ENCODE peak calls at places on chromosomes 7 and 10, in six cellular contexts. One of them, this sample, is unnamed. For H3K4me1, the result is how much of the 10 kb centered on the place peaks cover.

GRCh38 chr10:73262105-73262730 is 9.8 kb upstream of the MRPS16 start:
- DNase-seq in heart left ventricle: no peak
- DNase-seq in tibial artery: no peak
- DNase-seq in pancreas: no peak
- DNase-seq in A549: peak
- DNase-seq in uterus: no peak
- DNase-seq in this sample: no peak

GRCh38 chr7:91239171-91239604 is 25.0 kb upstream of the FZD1 start:
- DNase-seq in heart left ventricle: no peak
- DNase-seq in tibial artery: no peak
- DNase-seq in pancreas: no peak
- DNase-seq in A549: no peak
- DNase-seq in uterus: no peak
- DNase-seq in this sample: peak

GRCh38 chr7:3879337-3880054 is 578.4 kb downstream of the SDK1 start:
- DNase-seq in heart left ventricle: no peak
- DNase-seq in tibial artery: no peak
- DNase-seq in pancreas: no peak
- DNase-seq in A549: no peak
- DNase-seq in uterus: no peak
- DNase-seq in this sample: no peak

GRCh38 chr7:103073989-103074518 is 542 bp downstream of the FBXL13 start:
- DNase-seq in heart left ventricle: no peak
- DNase-seq in tibial artery: peak
- DNase-seq in pancreas: peak
- DNase-seq in A549: peak
- DNase-seq in uterus: peak
- DNase-seq in this sample: no peak

GRCh38 chr10:76905251-76905650 is 732.4 kb downstream of the KCNMA1 start:
- DNase-seq in heart left ventricle: no peak
- DNase-seq in tibial artery: no peak
- DNase-seq in pancreas: no peak
- DNase-seq in A549: no peak
- DNase-seq in uterus: no peak
- DNase-seq in this sample: no peak

GRCh38 chr10:128723631-128724205 is 597.5 kb upstream of the MKI67 start:
- DNase-seq in heart left ventricle: no peak
- DNase-seq in tibial artery: no peak
- DNase-seq in pancreas: no peak
- DNase-seq in A549: no peak
- DNase-seq in uterus: no peak
- DNase-seq in this sample: no peak

GRCh38 chr7:40057292-40057691 is 77.1 kb downstream of the MPLKIP start:
- DNase-seq in heart left ventricle: no peak
- DNase-seq in tibial artery: no peak
- DNase-seq in pancreas: no peak
- DNase-seq in A549: no peak
- DNase-seq in uterus: no peak
- DNase-seq in this sample: peak

GRCh38 chr10:74206727-74207126 is 55.7 kb downstream of the ADK start:
- DNase-seq in heart left ventricle: no peak
- DNase-seq in tibial artery: no peak
- DNase-seq in pancreas: peak
- DNase-seq in A549: no peak
- DNase-seq in uterus: no peak
- DNase-seq in this sample: no peak

GRCh38 chr7:131212114-131212513 is 115.6 kb upstream of the MKLN1 start:
- DNase-seq in heart left ventricle: no peak
- DNase-seq in tibial artery: no peak
- DNase-seq in pancreas: no peak
- DNase-seq in A549: no peak
- DNase-seq in uterus: no peak
- DNase-seq in this sample: no peak

GRCh38 chr10:71621783-71622526 is 97.6 kb downstream of the C10orf105 start:
- DNase-seq in heart left ventricle: no peak
- DNase-seq in tibial artery: peak
- DNase-seq in pancreas: peak
- DNase-seq in A549: no peak
- DNase-seq in uterus: peak
- DNase-seq in this sample: peak

GRCh38 chr10:71088054-71088453 is 124.3 kb upstream of the UNC5B start:
- DNase-seq in heart left ventricle: no peak
- DNase-seq in tibial artery: no peak
- DNase-seq in pancreas: no peak
- DNase-seq in A549: no peak
- DNase-seq in uterus: no peak
- DNase-seq in this sample: peak

GRCh38 chr7:5435291-5436002 is 11.8 kb upstream of the TNRC18 start:
- DNase-seq in heart left ventricle: no peak
- DNase-seq in tibial artery: no peak
- DNase-seq in pancreas: no peak
- DNase-seq in A549: no peak
- DNase-seq in uterus: no peak
- DNase-seq in this sample: no peak

GRCh38 chr7:105838273-105839141 is 37.9 kb downstream of the ATXN7L1 start:
- DNase-seq in heart left ventricle: no peak
- DNase-seq in tibial artery: no peak
- DNase-seq in pancreas: no peak
- DNase-seq in A549: peak
- DNase-seq in uterus: peak
- DNase-seq in this sample: peak

GRCh38 chr7:83468251-83468739 is 180.6 kb downstream of the SEMA3E start:
- DNase-seq in heart left ventricle: peak
- DNase-seq in tibial artery: peak
- DNase-seq in pancreas: peak
- DNase-seq in A549: peak
- DNase-seq in uterus: peak
- DNase-seq in this sample: peak

GRCh38 chr10:896982-897381 is 34.5 kb downstream of the LARP4B start:
- DNase-seq in heart left ventricle: no peak
- DNase-seq in tibial artery: no peak
- DNase-seq in pancreas: no peak
- DNase-seq in A549: no peak
- DNase-seq in uterus: no peak
- DNase-seq in this sample: no peak

GRCh38 chr10:131850490-131850880 is 50.3 kb upstream of the PPP2R2D start:
- DNase-seq in heart left ventricle: no peak
- DNase-seq in tibial artery: no peak
- DNase-seq in pancreas: no peak
- DNase-seq in A549: no peak
- DNase-seq in uterus: no peak
- DNase-seq in this sample: no peak

GRCh38 chr7:75980126-75980864 is 14.1 kb downstream of the TMEM120A start:
- DNase-seq in heart left ventricle: peak
- DNase-seq in tibial artery: no peak
- DNase-seq in pancreas: no peak
- DNase-seq in A549: no peak
- DNase-seq in uterus: no peak
- DNase-seq in this sample: peak

GRCh38 chr10:102673961-102674511 is 29.8 kb downstream of the TRIM8 start:
- DNase-seq in heart left ventricle: peak
- DNase-seq in tibial artery: peak
- DNase-seq in pancreas: no peak
- DNase-seq in A549: no peak
- DNase-seq in uterus: peak
- DNase-seq in this sample: peak
- H3K4me3 ChIP-seq in heart left ventricle: no peak
- H3K4me3 ChIP-seq in tibial artery: peak
- H3K4me3 ChIP-seq in pancreas: no peak
- H3K4me3 ChIP-seq in A549: no peak
- H3K4me3 ChIP-seq in uterus: peak
- H3K4me3 ChIP-seq in this sample: no peak

GRCh38 chr10:78258303-78259030 is 224.8 kb downstream of the RPS24 start:
- DNase-seq in heart left ventricle: no peak
- DNase-seq in tibial artery: no peak
- DNase-seq in pancreas: no peak
- DNase-seq in A549: peak
- DNase-seq in uterus: no peak
- DNase-seq in this sample: no peak
- TF ChIP-seq CTCF in heart left ventricle: no peak
- TF ChIP-seq CTCF in tibial artery: no peak
- TF ChIP-seq CTCF in pancreas: no peak
- TF ChIP-seq CTCF in A549: no peak
- TF ChIP-seq CTCF in uterus: no peak
- TF ChIP-seq CTCF in this sample: no peak

GRCh38 chr10:125151824-125152634 is 8.3 kb downstream of the CTBP2 start:
- DNase-seq in heart left ventricle: no peak
- DNase-seq in tibial artery: no peak
- DNase-seq in pancreas: peak
- DNase-seq in A549: no peak
- DNase-seq in uterus: no peak
- DNase-seq in this sample: no peak
- H3K4me1 ChIP-seq in heart left ventricle: half or more
- H3K4me1 ChIP-seq in tibial artery: under half
- H3K4me1 ChIP-seq in pancreas: half or more
- H3K4me1 ChIP-seq in A549: half or more
- H3K4me1 ChIP-seq in uterus: under half
- H3K4me1 ChIP-seq in this sample: half or more

DNA sequence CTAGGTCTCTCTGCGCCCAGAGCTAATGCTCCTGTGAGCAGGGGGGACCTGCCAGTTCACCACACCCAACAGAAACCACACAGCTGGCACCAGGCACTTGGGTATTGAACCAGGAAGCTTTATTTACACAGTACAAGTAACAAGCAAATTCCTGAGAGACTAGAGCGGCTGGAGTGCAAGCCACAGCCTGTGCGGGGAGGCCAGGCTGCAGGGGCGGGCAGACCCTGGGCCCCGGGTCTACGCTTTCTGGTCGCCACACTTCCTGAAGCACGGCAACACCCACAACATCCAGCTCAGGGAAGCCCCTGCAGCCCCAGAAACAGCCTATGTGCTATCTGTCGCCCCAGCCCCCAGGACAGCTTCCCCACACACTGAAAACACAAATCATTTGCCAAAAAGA is 125.0 kb downstream of the FAM53B start:
- DNase-seq in heart left ventricle: no peak
- DNase-seq in tibial artery: no peak
- DNase-seq in pancreas: no peak
- DNase-seq in A549: no peak
- DNase-seq in uterus: no peak
- DNase-seq in this sample: no peak
- H3K4me3 ChIP-seq in heart left ventricle: no peak
- H3K4me3 ChIP-seq in tibial artery: no peak
- H3K4me3 ChIP-seq in pancreas: no peak
- H3K4me3 ChIP-seq in A549: no peak
- H3K4me3 ChIP-seq in uterus: no peak
- H3K4me3 ChIP-seq in this sample: no peak

DNA sequence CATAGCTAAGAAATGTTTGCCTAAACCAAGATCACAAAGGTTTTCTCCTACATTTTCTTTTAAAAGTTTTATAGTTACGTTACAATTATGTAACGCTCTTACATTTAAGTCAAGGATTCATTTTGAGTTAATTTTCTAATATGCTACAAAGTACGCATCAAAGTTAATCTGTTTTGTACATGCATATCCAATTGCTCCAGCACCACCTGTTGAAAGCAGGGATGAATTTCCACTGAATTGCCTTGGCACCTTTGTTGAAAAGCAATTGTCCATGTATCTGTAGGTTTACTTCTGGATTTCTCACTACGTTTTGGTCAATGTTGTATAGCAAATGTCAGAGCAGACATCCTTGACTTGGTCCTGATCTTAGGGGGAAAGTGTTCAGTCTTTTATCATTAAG is 59.6 kb downstream of the NEUROG3 start:
- DNase-seq in heart left ventricle: no peak
- DNase-seq in tibial artery: no peak
- DNase-seq in pancreas: no peak
- DNase-seq in A549: no peak
- DNase-seq in uterus: no peak
- DNase-seq in this sample: no peak
- TF ChIP-seq CTCF in heart left ventricle: no peak
- TF ChIP-seq CTCF in tibial artery: no peak
- TF ChIP-seq CTCF in pancreas: no peak
- TF ChIP-seq CTCF in A549: no peak
- TF ChIP-seq CTCF in uterus: no peak
- TF ChIP-seq CTCF in this sample: no peak

GRCh38 chr10:17216217-17216900 is 11.7 kb upstream of the VIM start:
- DNase-seq in heart left ventricle: no peak
- DNase-seq in tibial artery: no peak
- DNase-seq in pancreas: no peak
- DNase-seq in A549: peak
- DNase-seq in uterus: peak
- DNase-seq in this sample: no peak

GRCh38 chr10:17213646-17214349 is 12.3 kb upstream of the TRDMT1 start:
- DNase-seq in heart left ventricle: no peak
- DNase-seq in tibial artery: no peak
- DNase-seq in pancreas: no peak
- DNase-seq in A549: peak
- DNase-seq in uterus: no peak
- DNase-seq in this sample: no peak

GRCh38 chr10:17214486-17214885 is 13.0 kb upstream of the TRDMT1 start:
- DNase-seq in heart left ventricle: no peak
- DNase-seq in tibial artery: no peak
- DNase-seq in pancreas: no peak
- DNase-seq in A549: no peak
- DNase-seq in uterus: no peak
- DNase-seq in this sample: no peak

GRCh38 chr10:17215782-17216122 is 12.3 kb upstream of the VIM start:
- DNase-seq in heart left ventricle: no peak
- DNase-seq in tibial artery: no peak
- DNase-seq in pancreas: no peak
- DNase-seq in A549: no peak
- DNase-seq in uterus: no peak
- DNase-seq in this sample: no peak

GRCh38 chr10:17214991-17215781 is 12.9 kb upstream of the VIM start:
- DNase-seq in heart left ventricle: no peak
- DNase-seq in tibial artery: no peak
- DNase-seq in pancreas: no peak
- DNase-seq in A549: peak
- DNase-seq in uterus: no peak
- DNase-seq in this sample: no peak
- H3K4me1 ChIP-seq in heart left ventricle: under half
- H3K4me1 ChIP-seq in tibial artery: under half
- H3K4me1 ChIP-seq in pancreas: under half
- H3K4me1 ChIP-seq in A549: half or more
- H3K4me1 ChIP-seq in uterus: under half
- H3K4me1 ChIP-seq in this sample: under half